ENCODE peak calls at places on chromosome 15, in nine cellular contexts. One of them, this sample, is unnamed.

GRCh38 chr15:40982855-40983254 is 29.6 kb downstream of the CHAC1 start:
- DNase-seq in H1: no peak
- DNase-seq in lower leg skin: peak; percentile 68
- DNase-seq in IMR-90: peak; percentile 93
- DNase-seq in psoas muscle: no peak
- DNase-seq in adrenal gland: no peak
- DNase-seq in mammary epithelial cell: no peak
- DNase-seq in glutamatergic neuron: no peak
- DNase-seq in brain microvascular endothelial cell: peak; percentile 44
- DNase-seq in this sample: no peak

GRCh38 chr15:24954783-24955548 is at the start of the genes SNRPN and SNURF:
- DNase-seq in H1: peak; percentile 78
- DNase-seq in glutamatergic neuron: peak; percentile 86
- DNase-seq in mammary epithelial cell: peak; percentile 65
- DNase-seq in psoas muscle: peak; percentile 89
- DNase-seq in IMR-90: peak; percentile 78
- DNase-seq in lower leg skin: peak; percentile 94
- DNase-seq in brain microvascular endothelial cell: peak; percentile 75
- DNase-seq in adrenal gland: peak; percentile 83
- DNase-seq in this sample: peak; percentile 43

GRCh38 chr15:64162478-64162868 is 349 bp downstream of the PPIB start:
- DNase-seq in H1: no peak
- DNase-seq in IMR-90: no peak
- DNase-seq in lower leg skin: no peak
- DNase-seq in mammary epithelial cell: no peak
- DNase-seq in glutamatergic neuron: no peak
- DNase-seq in brain microvascular endothelial cell: no peak
- DNase-seq in adrenal gland: peak; percentile 73
- DNase-seq in psoas muscle: no peak
- DNase-seq in this sample: no peak

GRCh38 chr15:71448688-71449114 is 333.4 kb downstream of the THSD4 start:
- DNase-seq in psoas muscle: no peak
- DNase-seq in glutamatergic neuron: peak; percentile 45
- DNase-seq in mammary epithelial cell: peak; percentile 73
- DNase-seq in adrenal gland: peak; percentile 46
- DNase-seq in IMR-90: peak; percentile 71
- DNase-seq in lower leg skin: no peak
- DNase-seq in H1: peak; percentile 79
- DNase-seq in brain microvascular endothelial cell: peak; percentile 70
- DNase-seq in this sample: peak; percentile 42

GRCh38 chr15:39667382-39668127 is 86.7 kb downstream of the THBS1 start:
- DNase-seq in H1: no peak
- DNase-seq in glutamatergic neuron: no peak
- DNase-seq in mammary epithelial cell: no peak
- DNase-seq in adrenal gland: no peak
- DNase-seq in IMR-90: no peak
- DNase-seq in psoas muscle: no peak
- DNase-seq in lower leg skin: no peak
- DNase-seq in brain microvascular endothelial cell: no peak
- DNase-seq in this sample: no peak

GRCh38 chr15:23420806-23421575 is 26.1 kb downstream of the GOLGA6L2 start:
- DNase-seq in lower leg skin: no peak
- DNase-seq in IMR-90: no peak
- DNase-seq in brain microvascular endothelial cell: no peak
- DNase-seq in mammary epithelial cell: no peak
- DNase-seq in glutamatergic neuron: no peak
- DNase-seq in H1: no peak
- DNase-seq in psoas muscle: peak; percentile 21
- DNase-seq in adrenal gland: peak; percentile 15
- DNase-seq in this sample: no peak

GRCh38 chr15:44726136-44726535 is 10.2 kb upstream of the TRIM69 start:
- DNase-seq in H1: no peak
- DNase-seq in adrenal gland: no peak
- DNase-seq in mammary epithelial cell: no peak
- DNase-seq in brain microvascular endothelial cell: no peak
- DNase-seq in IMR-90: no peak
- DNase-seq in psoas muscle: no peak
- DNase-seq in lower leg skin: no peak
- DNase-seq in glutamatergic neuron: no peak
- DNase-seq in this sample: no peak

GRCh38 chr15:76185716-76186115 is 125.6 kb downstream of the ETFA start:
- DNase-seq in IMR-90: peak; percentile 75
- DNase-seq in brain microvascular endothelial cell: peak; percentile 68
- DNase-seq in lower leg skin: no peak
- DNase-seq in glutamatergic neuron: peak; percentile 48
- DNase-seq in adrenal gland: no peak
- DNase-seq in H1: peak; percentile 65
- DNase-seq in mammary epithelial cell: peak; percentile 61
- DNase-seq in psoas muscle: no peak
- DNase-seq in this sample: no peak

GRCh38 chr15:70309716-70310115 is 212.0 kb upstream of the TLE3 start:
- DNase-seq in brain microvascular endothelial cell: no peak
- DNase-seq in H1: no peak
- DNase-seq in IMR-90: no peak
- DNase-seq in lower leg skin: no peak
- DNase-seq in mammary epithelial cell: no peak
- DNase-seq in psoas muscle: no peak
- DNase-seq in glutamatergic neuron: no peak
- DNase-seq in adrenal gland: no peak
- DNase-seq in this sample: no peak

GRCh38 chr15:75673426-75674247 is 25.9 kb downstream of the SNX33 start:
- DNase-seq in mammary epithelial cell: peak; percentile 31
- DNase-seq in adrenal gland: peak; percentile 43
- DNase-seq in brain microvascular endothelial cell: peak; percentile 83
- DNase-seq in psoas muscle: peak; percentile 94
- DNase-seq in lower leg skin: peak; percentile 93
- DNase-seq in glutamatergic neuron: no peak
- DNase-seq in IMR-90: peak; percentile 70
- DNase-seq in H1: no peak
- DNase-seq in this sample: no peak

GRCh38 chr15:99143655-99144610 is 39.1 kb downstream of the SYNM start:
- DNase-seq in adrenal gland: peak; percentile 66
- DNase-seq in H1: no peak
- DNase-seq in brain microvascular endothelial cell: no peak
- DNase-seq in glutamatergic neuron: no peak
- DNase-seq in mammary epithelial cell: peak; percentile 50
- DNase-seq in IMR-90: peak; percentile 31
- DNase-seq in psoas muscle: peak; percentile 93
- DNase-seq in lower leg skin: peak; percentile 94
- DNase-seq in this sample: no peak

GRCh38 chr15:99139276-99139675 is 34.4 kb downstream of the SYNM start:
- DNase-seq in lower leg skin: no peak
- DNase-seq in H1: no peak
- DNase-seq in glutamatergic neuron: no peak
- DNase-seq in mammary epithelial cell: no peak
- DNase-seq in adrenal gland: no peak
- DNase-seq in IMR-90: no peak
- DNase-seq in psoas muscle: no peak
- DNase-seq in brain microvascular endothelial cell: no peak
- DNase-seq in this sample: no peak

GRCh38 chr15:88238618-88239430 is 17.7 kb downstream of the NTRK3 start:
- DNase-seq in mammary epithelial cell: peak; percentile 27
- DNase-seq in glutamatergic neuron: no peak
- DNase-seq in psoas muscle: no peak
- DNase-seq in brain microvascular endothelial cell: peak; percentile 11
- DNase-seq in H1: no peak
- DNase-seq in IMR-90: peak; percentile 41
- DNase-seq in adrenal gland: no peak
- DNase-seq in lower leg skin: no peak
- DNase-seq in this sample: no peak

GRCh38 chr15:70488002-70488605 is 275.3 kb downstream of the UACA start:
- DNase-seq in glutamatergic neuron: peak; percentile 82
- DNase-seq in brain microvascular endothelial cell: peak; percentile 71
- DNase-seq in mammary epithelial cell: peak; percentile 60
- DNase-seq in IMR-90: peak; percentile 67
- DNase-seq in psoas muscle: peak; percentile 82
- DNase-seq in adrenal gland: peak; percentile 59
- DNase-seq in H1: peak; percentile 87
- DNase-seq in lower leg skin: peak; percentile 94
- DNase-seq in this sample: peak; percentile 64

GRCh38 chr15:96403071-96403470 is 72.6 kb downstream of the NR2F2 start:
- DNase-seq in glutamatergic neuron: no peak
- DNase-seq in brain microvascular endothelial cell: no peak
- DNase-seq in IMR-90: no peak
- DNase-seq in mammary epithelial cell: no peak
- DNase-seq in psoas muscle: no peak
- DNase-seq in lower leg skin: no peak
- DNase-seq in adrenal gland: no peak
- DNase-seq in H1: no peak
- DNase-seq in this sample: no peak
- TF ChIP-seq CTCF in glutamatergic neuron: peak; percentile 14
- TF ChIP-seq CTCF in brain microvascular endothelial cell: peak; percentile 28
- TF ChIP-seq CTCF in IMR-90: no peak
- TF ChIP-seq CTCF in mammary epithelial cell: no peak
- TF ChIP-seq CTCF in psoas muscle: no peak
- TF ChIP-seq CTCF in lower leg skin: no peak
- TF ChIP-seq CTCF in adrenal gland: no peak
- TF ChIP-seq CTCF in H1: no peak
- TF ChIP-seq CTCF in this sample: no peak

GRCh38 chr15:56099311-56099710 is 105.9 kb upstream of the NEDD4 start:
- DNase-seq in psoas muscle: peak; percentile 50
- DNase-seq in IMR-90: no peak
- DNase-seq in brain microvascular endothelial cell: no peak
- DNase-seq in H1: no peak
- DNase-seq in mammary epithelial cell: no peak
- DNase-seq in glutamatergic neuron: no peak
- DNase-seq in lower leg skin: no peak
- DNase-seq in adrenal gland: peak; percentile 39
- DNase-seq in this sample: no peak

GRCh38 chr15:56102401-56102800 is 109.0 kb upstream of the NEDD4 start:
- DNase-seq in mammary epithelial cell: no peak
- DNase-seq in IMR-90: no peak
- DNase-seq in brain microvascular endothelial cell: no peak
- DNase-seq in adrenal gland: peak; percentile 39
- DNase-seq in H1: no peak
- DNase-seq in glutamatergic neuron: no peak
- DNase-seq in lower leg skin: no peak
- DNase-seq in psoas muscle: no peak
- DNase-seq in this sample: no peak

GRCh38 chr15:56095406-56095805 is 102.0 kb upstream of the NEDD4 start:
- DNase-seq in lower leg skin: no peak
- DNase-seq in psoas muscle: no peak
- DNase-seq in IMR-90: no peak
- DNase-seq in adrenal gland: no peak
- DNase-seq in H1: no peak
- DNase-seq in glutamatergic neuron: no peak
- DNase-seq in brain microvascular endothelial cell: no peak
- DNase-seq in mammary epithelial cell: no peak
- DNase-seq in this sample: no peak

GRCh38 chr15:56098230-56098899 is 105.0 kb upstream of the NEDD4 start:
- DNase-seq in H1: no peak
- DNase-seq in IMR-90: peak; percentile 21
- DNase-seq in mammary epithelial cell: no peak
- DNase-seq in psoas muscle: no peak
- DNase-seq in lower leg skin: no peak
- DNase-seq in adrenal gland: no peak
- DNase-seq in brain microvascular endothelial cell: no peak
- DNase-seq in glutamatergic neuron: no peak
- DNase-seq in this sample: no peak
- TF ChIP-seq CTCF in H1: no peak
- TF ChIP-seq CTCF in IMR-90: peak; percentile 40
- TF ChIP-seq CTCF in mammary epithelial cell: no peak
- TF ChIP-seq CTCF in psoas muscle: peak; percentile 13
- TF ChIP-seq CTCF in lower leg skin: no peak
- TF ChIP-seq CTCF in adrenal gland: no peak
- TF ChIP-seq CTCF in brain microvascular endothelial cell: no peak
- TF ChIP-seq CTCF in glutamatergic neuron: no peak
- TF ChIP-seq CTCF in this sample: no peak

DNA sequence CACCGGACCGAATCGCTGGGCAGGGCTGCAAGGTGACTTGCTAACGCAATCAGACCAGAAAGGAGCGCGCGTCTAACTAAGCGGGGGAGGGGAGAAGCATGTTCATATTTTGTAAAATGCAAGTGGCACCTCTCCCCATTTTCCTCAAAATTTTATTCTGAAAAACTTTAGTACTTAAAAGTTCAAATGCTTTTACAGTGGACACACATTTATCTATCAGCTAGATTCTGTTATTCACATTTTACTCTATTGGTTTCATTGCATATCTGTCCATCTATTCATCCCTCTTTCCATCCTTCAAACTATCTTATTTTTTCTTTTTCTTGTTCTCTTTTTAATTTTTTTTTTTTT is 46.1 kb upstream of the KLHL25 start:
- DNase-seq in glutamatergic neuron: no peak
- DNase-seq in mammary epithelial cell: no peak
- DNase-seq in IMR-90: no peak
- DNase-seq in lower leg skin: no peak
- DNase-seq in psoas muscle: no peak
- DNase-seq in adrenal gland: no peak
- DNase-seq in H1: no peak
- DNase-seq in brain microvascular endothelial cell: no peak
- DNase-seq in this sample: no peak
- TF ChIP-seq CTCF in glutamatergic neuron: peak; percentile 23
- TF ChIP-seq CTCF in mammary epithelial cell: no peak
- TF ChIP-seq CTCF in IMR-90: no peak
- TF ChIP-seq CTCF in lower leg skin: no peak
- TF ChIP-seq CTCF in psoas muscle: no peak
- TF ChIP-seq CTCF in adrenal gland: peak; percentile 28
- TF ChIP-seq CTCF in H1: no peak
- TF ChIP-seq CTCF in brain microvascular endothelial cell: no peak
- TF ChIP-seq CTCF in this sample: no peak

GRCh38 chr15:86743283-86743903 is 663.7 kb downstream of the AGBL1 start:
- DNase-seq in glutamatergic neuron: peak; percentile 74
- DNase-seq in H1: peak; percentile 82
- DNase-seq in brain microvascular endothelial cell: no peak
- DNase-seq in IMR-90: no peak
- DNase-seq in lower leg skin: no peak
- DNase-seq in psoas muscle: peak; percentile 48
- DNase-seq in adrenal gland: no peak
- DNase-seq in mammary epithelial cell: peak; percentile 43
- DNase-seq in this sample: peak; percentile 40
- TF ChIP-seq CTCF in glutamatergic neuron: peak; percentile 79
- TF ChIP-seq CTCF in H1: peak; percentile 90
- TF ChIP-seq CTCF in brain microvascular endothelial cell: no peak
- TF ChIP-seq CTCF in IMR-90: no peak
- TF ChIP-seq CTCF in lower leg skin: no peak
- TF ChIP-seq CTCF in psoas muscle: peak; percentile 23
- TF ChIP-seq CTCF in adrenal gland: no peak
- TF ChIP-seq CTCF in mammary epithelial cell: peak; percentile 98
- TF ChIP-seq CTCF in this sample: peak; percentile 90

DNA sequence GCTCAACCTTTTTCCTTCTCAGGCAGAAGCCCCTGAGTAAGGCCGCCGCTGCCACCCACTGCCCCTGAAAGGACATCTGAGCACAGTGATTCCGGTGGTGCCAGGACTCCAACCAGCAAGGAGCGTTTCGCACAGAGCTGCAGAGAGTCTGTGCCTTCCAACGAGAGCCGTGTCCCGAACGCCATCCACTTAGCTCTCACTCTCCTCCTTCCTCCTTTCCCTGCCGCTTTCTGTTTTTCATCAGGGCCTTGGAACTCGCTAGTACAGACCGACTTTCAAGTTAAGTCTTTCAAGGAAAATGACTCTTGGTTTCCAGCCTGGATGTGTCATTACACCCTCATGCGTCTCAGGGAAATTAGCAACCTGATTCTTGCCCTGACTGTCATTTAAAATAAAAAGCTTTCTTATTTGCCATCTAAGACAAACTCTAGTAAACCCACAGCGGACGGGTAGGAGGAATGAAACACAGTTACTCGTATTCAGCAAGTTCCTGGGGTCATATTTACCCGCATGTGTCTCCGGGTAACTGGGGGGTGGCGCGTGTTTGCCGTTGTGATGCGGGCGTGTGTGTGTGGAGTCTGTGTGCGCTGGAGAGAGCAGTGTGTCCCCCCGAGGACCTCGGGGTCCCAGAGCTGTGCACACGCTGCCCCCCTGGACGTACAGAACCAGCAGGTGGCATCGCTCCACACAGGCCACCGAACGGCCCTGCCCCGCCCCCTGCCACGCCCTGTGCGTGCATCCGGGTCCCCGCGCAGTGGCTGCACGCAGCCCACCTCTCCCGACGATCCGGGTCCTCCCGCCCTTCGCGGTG is 30.4 kb upstream of the ALDH1A3 start:
- DNase-seq in brain microvascular endothelial cell: peak; percentile 7
- DNase-seq in mammary epithelial cell: peak; percentile 33
- DNase-seq in adrenal gland: no peak
- DNase-seq in psoas muscle: peak; percentile 74
- DNase-seq in H1: peak; percentile 40
- DNase-seq in IMR-90: peak; percentile 41
- DNase-seq in glutamatergic neuron: peak; percentile 67
- DNase-seq in lower leg skin: peak; percentile 83
- DNase-seq in this sample: peak; percentile 23
- TF ChIP-seq CTCF in brain microvascular endothelial cell: peak; percentile 42
- TF ChIP-seq CTCF in mammary epithelial cell: peak; percentile 64
- TF ChIP-seq CTCF in adrenal gland: no peak
- TF ChIP-seq CTCF in psoas muscle: peak; percentile 5
- TF ChIP-seq CTCF in H1: no peak
- TF ChIP-seq CTCF in IMR-90: no peak
- TF ChIP-seq CTCF in glutamatergic neuron: no peak
- TF ChIP-seq CTCF in lower leg skin: no peak
- TF ChIP-seq CTCF in this sample: no peak

This sample was measured in progenitor cell of endocrine pancreas.